ENCODE peak calls at places on chromosome 11, in five cellular contexts. C, D, F, G and M are unnamed samples.

GRCh38 chr11:55726715-55727324 is 46.4 kb upstream of the OR5D13 start:
- DNase-seq in C (no peak), D (no peak), F (no peak), G (no peak), M (no peak)

GRCh38 chr11:71451596-71452353 is 1.2 kb upstream of the NADSYN1 start:
- DNase-seq in C (no peak), D (peak), F (no peak), G (no peak), M (no peak)

GRCh38 chr11:124868322-124869274 is 3.4 kb downstream of the ROBO3 start:
- DNase-seq in C (no peak), D (no peak), F (no peak), G (no peak), M (no peak)

GRCh38 chr11:75547617-75548054 is 14.4 kb upstream of the SERPINH1 start:
- DNase-seq in C (no peak), D (peak), F (no peak), G (no peak), M (no peak)

GRCh38 chr11:95585071-95585751 is 204.4 kb downstream of the FAM76B start:
- DNase-seq in C (no peak), D (no peak), F (no peak), G (no peak), M (no peak)

GRCh38 chr11:9787260-9787659 is 123.4 kb downstream of the SWAP70 start:
- DNase-seq in C (no peak), D (no peak), F (no peak), G (no peak), M (no peak)

GRCh38 chr11:86938203-86938899 is 16.8 kb downstream of the FZD4 start:
- DNase-seq in C (no peak), D (no peak), F (no peak), G (no peak), M (no peak)

GRCh38 chr11:73391665-73392064 is 15.5 kb downstream of the RELT start:
- DNase-seq in C (no peak), D (no peak), F (no peak), G (no peak), M (no peak)

GRCh38 chr11:26580929-26581328 is 8.9 kb upstream of the MUC15 start:
- DNase-seq in C (no peak), D (no peak), F (no peak), G (no peak), M (no peak)

GRCh38 chr11:88704505-88704904 is 361.3 kb downstream of the GRM5 start:
- DNase-seq in C (no peak), D (no peak), F (no peak), G (no peak), M (no peak)

GRCh38 chr11:72573380-72573949 is 100.8 kb downstream of the PDE2A start:
- DNase-seq in C (peak), D (no peak), F (no peak), G (no peak), M (no peak)

GRCh38 chr11:81220166-81220895 is 1513.3 kb downstream of the FAM181B start:
- DNase-seq in C (no peak), D (no peak), F (no peak), G (no peak), M (no peak)

GRCh38 chr11:115872418-115872817 is 368.2 kb upstream of the CADM1 start:
- DNase-seq in C (no peak), D (no peak), F (no peak), G (no peak), M (no peak)

GRCh38 chr11:70468256-70469230 is 70.2 kb downstream of the CTTN start:
- DNase-seq in C (no peak), D (no peak), F (no peak), G (no peak), M (no peak)

GRCh38 chr11:9341638-9342137 is 27.3 kb upstream of the TMEM41B start:
- DNase-seq in C (no peak), D (no peak), F (no peak), G (no peak), M (no peak)

GRCh38 chr11:130913268-130913667 is 3.0 kb downstream of the SNX19 start:
- DNase-seq in C (no peak), D (no peak), F (no peak), G (no peak), M (no peak)

GRCh38 chr11:68682531-68682931 is 1.8 kb upstream of the GAL start:
- DNase-seq in C (no peak), D (no peak), F (no peak), G (no peak), M (no peak)

GRCh38 chr11:78292109-78292803 is 103.5 kb downstream of the USP35 start:
- DNase-seq in C (no peak), D (no peak), F (peak), G (no peak), M (peak)

GRCh38 chr11:64266339-64266738 is 15.0 kb downstream of the PLCB3 start:
- DNase-seq in C (no peak), D (no peak), F (no peak), G (no peak), M (no peak)

GRCh38 chr11:57214494-57214893 is 22.6 kb downstream of the APLNR start:
- DNase-seq in C (no peak), D (no peak), F (no peak), G (no peak), M (no peak)

GRCh38 chr11:103368151-103368550 is 258.9 kb downstream of the DYNC2H1 start:
- DNase-seq in C (no peak), D (no peak), F (no peak), G (no peak), M (no peak)

GRCh38 chr11:110297726-110298297 is 1.4 kb upstream of the RDX start:
- DNase-seq in C (no peak), D (no peak), F (no peak), G (no peak), M (no peak)

GRCh38 chr11:84671325-84672019 is 955.7 kb downstream of the DLG2 start:
- DNase-seq in C (no peak), D (no peak), F (no peak), G (no peak), M (no peak)

GRCh38 chr11:68525930-68526329 is 65.4 kb downstream of the PPP6R3 start:
- DNase-seq in C (no peak), D (no peak), F (no peak), G (no peak), M (no peak)

GRCh38 chr11:128467610-128468041 is 119.7 kb downstream of the ETS1 start:
- DNase-seq in C (no peak), D (no peak), F (no peak), G (no peak), M (peak)

GRCh38 chr11:2998073-2998850 is 6.1 kb upstream of the NAP1L4 start:
- DNase-seq in C (no peak), D (no peak), F (no peak), G (peak), M (no peak)

GRCh38 chr11:47523491-47524199 is 29.3 kb downstream of the CELF1 start:
- DNase-seq in C (peak), D (no peak), F (peak), G (no peak), M (peak)

GRCh38 chr11:121801796-121802195 is 314.2 kb downstream of the BLID start:
- DNase-seq in C (no peak), D (no peak), F (no peak), G (no peak), M (no peak)

GRCh38 chr11:1511937-1512496 is 25.4 kb upstream of the MOB2 start:
- DNase-seq in C (no peak), D (no peak), F (no peak), G (no peak), M (no peak)

GRCh38 chr11:196786-197731 is 4.2 kb downstream of the SCGB1C1 start:
- DNase-seq in C (no peak), D (peak), F (no peak), G (peak), M (no peak)

GRCh38 chr11:62104816-62105610 is 18.8 kb upstream of the INCENP start:
- DNase-seq in C (no peak), D (no peak), F (peak), G (no peak), M (peak)

GRCh38 chr11:47566166-47566546 is 757 bp downstream of the PTPMT1 start:
- DNase-seq in C (peak), D (no peak), F (no peak), G (no peak), M (no peak)